ENCODE peak calls at places on chromosome 17, in seven cellular contexts. I is GM19239; H is NCI-H82; W is posterior vena cava; F is breast epithelium; R is activated CD4-positive, alpha-beta T cell treated with anti-CD3 and anti-CD28 coated beads, Interleukin-2, amount 50 U/mL, for 48 hours; J is GM04504. U is an unnamed sample.

GRCh38 chr17:51748749-51749604 is 409.5 kb downstream of the CA10 start:
- DNase-seq in W (no peak), R (no peak), H (no peak), I (no peak), J (no peak), F (no peak), U (no peak)

GRCh38 chr17:57270801-57271245 is 14.5 kb downstream of the MSI2 start:
- DNase-seq in F (no peak), I (no peak), H (no peak), W (no peak), J (no peak), R (no peak), U (no peak)

GRCh38 chr17:63550816-63551639 is 751 bp downstream of the DCAF7 start:
- DNase-seq in R (peak; percentile 41), J (no peak), H (peak; percentile 93), F (no peak), I (no peak), W (peak; percentile 47), U (peak; percentile 27)

GRCh38 chr17:67582632-67583230 is 135.0 kb upstream of the NOL11 start:
- DNase-seq in W (no peak), I (no peak), J (no peak), H (no peak), R (no peak), F (no peak), U (no peak)

GRCh38 chr17:3032258-3033247 is 30.9 kb downstream of the OR1D5 start:
- DNase-seq in I (no peak), F (no peak), J (no peak), W (no peak), H (no peak), R (no peak), U (no peak)

GRCh38 chr17:61656721-61657217 is 65.8 kb upstream of the NACA2 start:
- DNase-seq in W (no peak), I (no peak), J (no peak), F (no peak), H (no peak), R (no peak), U (no peak)

GRCh38 chr17:6496636-6497441 is 52.6 kb downstream of the PIMREG start:
- DNase-seq in F (peak; percentile 35), I (no peak), H (peak; percentile 80), J (no peak), R (no peak), W (peak; percentile 49), U (no peak)

GRCh38 chr17:4949321-4950074 is 1.2 kb upstream of the PFN1 start:
- DNase-seq in W (peak; percentile 93), R (peak; percentile 83), I (peak; percentile 82), F (peak; percentile 68), H (peak; percentile 93), J (no peak), U (peak; percentile 76)

GRCh38 chr17:44451016-44451415 is 52.2 kb downstream of the GPATCH8 start:
- DNase-seq in R (no peak), F (no peak), J (no peak), W (no peak), I (no peak), H (no peak), U (no peak)

GRCh38 chr17:73802871-73803270 is 158.6 kb upstream of the SDK2 start:
- DNase-seq in J (no peak), H (no peak), W (no peak), F (no peak), I (no peak), R (no peak), U (no peak)

GRCh38 chr17:64412944-64413381 is 22.3 kb upstream of the PECAM1 start:
- DNase-seq in W (no peak), R (no peak), I (no peak), F (no peak), J (no peak), H (peak; percentile 15), U (no peak)

GRCh38 chr17:37697331-37697730 is 47.5 kb downstream of the HNF1B start:
- DNase-seq in J (no peak), W (no peak), R (no peak), F (no peak), H (no peak), I (no peak), U (no peak)

GRCh38 chr17:18028114-18028513 is 10.9 kb downstream of the ATPAF2 start:
- DNase-seq in J (no peak), I (no peak), R (no peak), F (no peak), W (peak; percentile 40), H (no peak), U (no peak)

GRCh38 chr17:60664022-60664421 is 13.6 kb upstream of the BCAS3 start:
- DNase-seq in H (no peak), F (no peak), J (no peak), R (no peak), W (no peak), I (no peak), U (peak; percentile 42)

GRCh38 chr17:71709974-71710373 is 410.8 kb upstream of the SOX9 start:
- DNase-seq in I (no peak), J (peak; percentile 29), R (no peak), W (no peak), H (no peak), F (no peak), U (peak; percentile 56)

GRCh38 chr17:65794572-65794971 is 233.1 kb upstream of the AXIN2 start:
- DNase-seq in F (no peak), H (peak; percentile 56), J (no peak), I (no peak), W (no peak), R (no peak), U (peak; percentile 18)

GRCh38 chr17:74274060-74274702 is at the start of gene DNAI2:
- DNase-seq in I (no peak), W (no peak), H (peak; percentile 76), R (peak; percentile 39), F (no peak), J (no peak), U (no peak)

GRCh38 chr17:42553161-42553818 is 567 bp downstream of the HSD17B1 start:
- DNase-seq in W (no peak), I (no peak), H (no peak), J (no peak), F (no peak), R (no peak), U (no peak)

GRCh38 chr17:78173025-78173715 is 4.8 kb downstream of the SYNGR2 start:
- DNase-seq in I (peak; percentile 65), R (peak; percentile 21), W (no peak), J (no peak), F (no peak), H (no peak), U (no peak)

GRCh38 chr17:34368455-34369195 is 5.6 kb upstream of the CCL1 start:
- DNase-seq in F (no peak), R (no peak), W (peak; percentile 40), J (no peak), H (no peak), I (no peak), U (no peak)

GRCh38 chr17:82390015-82390859 is 18.7 kb downstream of the UTS2R start:
- DNase-seq in F (no peak), I (no peak), R (no peak), J (no peak), W (no peak), H (no peak), U (no peak)

GRCh38 chr17:64658931-64659330 is 3.2 kb downstream of the SMURF2 start:
- DNase-seq in F (no peak), I (no peak), R (no peak), J (no peak), W (no peak), H (no peak), U (no peak)

GRCh38 chr17:73987395-73987794 is 216.1 kb upstream of the RPL38 start:
- DNase-seq in W (peak; percentile 66), I (no peak), F (no peak), J (no peak), H (no peak), R (no peak), U (no peak)

GRCh38 chr17:9350083-9350482 is 225.5 kb downstream of the STX8 start:
- DNase-seq in J (peak; percentile 91), F (no peak), I (no peak), R (no peak), W (no peak), H (no peak), U (peak; percentile 93)

GRCh38 chr17:1474402-1475189 is 17.9 kb downstream of the MYO1C start:
- DNase-seq in H (no peak), J (no peak), I (peak; percentile 74), R (no peak), F (no peak), W (no peak), U (no peak)

GRCh38 chr17:417691-418420 is 65.2 kb upstream of the RPH3AL start:
- DNase-seq in J (no peak), W (no peak), R (peak; percentile 12), H (no peak), I (no peak), F (no peak), U (no peak)

GRCh38 chr17:78793968-78794367 is 11.9 kb upstream of the CYTH1 start:
- DNase-seq in H (no peak), R (no peak), F (no peak), J (no peak), I (no peak), W (no peak), U (no peak)

GRCh38 chr17:27817731-27818130 is 17.4 kb upstream of the NOS2 start:
- DNase-seq in R (no peak), F (no peak), J (no peak), W (no peak), H (peak; percentile 48), I (no peak), U (no peak)

GRCh38 chr17:4583796-4584124 is 569 bp upstream of the SMTNL2 start:
- DNase-seq in H (peak; percentile 86), W (no peak), I (no peak), R (peak; percentile 14), J (no peak), F (no peak), U (no peak)

GRCh38 chr17:12730931-12731521 is 58.3 kb upstream of the ARHGAP44 start:
- DNase-seq in W (peak; percentile 94), F (peak; percentile 70), I (no peak), R (no peak), H (no peak), J (peak; percentile 23), U (peak; percentile 84)

U was measured in AG20443.